ENCODE peak calls at places on chromosomes 4 and X, in six cellular contexts. U, A, B, S, F and X are unnamed samples.

GRCh38 chrX:120819126-120819525 is 56.5 kb downstream of the CT47B1 start:
- DNase-seq in A (peak; percentile 51), U (no peak), B (no peak), S (no peak), F (no peak), X (no peak)

GRCh38 chrX:112839856-112840255 is 775 bp downstream of the AMOT start:
- DNase-seq in S (no peak), B (no peak), A (no peak), U (no peak), F (no peak), X (no peak)

GRCh38 chr4:76952631-76953587 is 3.4 kb downstream of the SEPTIN11 start:
- DNase-seq in B (no peak), S (no peak), A (no peak), F (no peak), U (no peak), X (no peak)

GRCh38 chrX:22340022-22340616 is 67.4 kb downstream of the CBLL2 start:
- DNase-seq in B (peak; percentile 29), F (no peak), A (peak; percentile 6), S (no peak), U (no peak), X (no peak)

GRCh38 chr4:175330652-175331051 is 412.5 kb downstream of the ADAM29 start:
- DNase-seq in U (no peak), F (no peak), A (peak; percentile 48), B (peak; percentile 7), S (no peak), X (peak; percentile 38)

GRCh38 chrX:42119076-42119475 is 195.7 kb upstream of the CASK start:
- DNase-seq in A (peak; percentile 46), F (no peak), U (no peak), B (peak; percentile 94), S (peak; percentile 38), X (peak; percentile 94)

GRCh38 chr4:138919094-138919936 is 96.3 kb upstream of the NOCT start:
- DNase-seq in U (peak; percentile 46), F (peak; percentile 72), S (peak; percentile 61), A (peak; percentile 77), B (peak; percentile 87), X (peak; percentile 85)

GRCh38 chr4:2248044-2248780 is 6.3 kb upstream of the HAUS3 start:
- DNase-seq in B (no peak), F (no peak), A (no peak), S (no peak), U (no peak), X (no peak)

GRCh38 chr4:8349664-8350225 is 80.2 kb downstream of the HTRA3 start:
- DNase-seq in F (no peak), A (no peak), B (no peak), S (no peak), U (no peak), X (no peak)

GRCh38 chrX:124209792-124210576 is 122.5 kb upstream of the TEX13D start:
- DNase-seq in B (peak; percentile 1), A (no peak), F (no peak), U (no peak), S (no peak), X (no peak)

GRCh38 chrX:39816871-39817731 is 280.7 kb downstream of the BCOR start:
- DNase-seq in S (no peak), F (no peak), U (peak; percentile 8), A (peak; percentile 64), B (no peak), X (peak; percentile 49)

GRCh38 chr4:119678761-119679160 is 50.2 kb upstream of the PDE5A start:
- DNase-seq in U (no peak), S (peak; percentile 10), F (no peak), B (peak; percentile 33), A (peak; percentile 37), X (no peak)

GRCh38 chr4:110620352-110621327 is 2.2 kb downstream of the PITX2 start:
- DNase-seq in F (no peak), B (peak; percentile 24), A (peak; percentile 65), U (no peak), S (no peak), X (peak; percentile 17)

GRCh38 chr4:48379587-48380140 is 38.3 kb downstream of the SLAIN2 start:
- DNase-seq in U (no peak), F (no peak), B (peak; percentile 6), S (no peak), A (peak; percentile 43), X (no peak)

GRCh38 chrX:1464282-1465131 is 11.8 kb upstream of the ASMTL start:
- DNase-seq in U (peak; percentile 49), S (no peak), B (no peak), F (no peak), A (no peak), X (no peak)

GRCh38 chr4:189374176-189374575 is 566.5 kb upstream of the FRG1 start:
- DNase-seq in B (no peak), S (no peak), U (no peak), A (no peak), F (no peak), X (no peak)

GRCh38 chrX:71540801-71541545 is 8.1 kb downstream of the OGT start:
- DNase-seq in B (peak; percentile 36), F (no peak), S (no peak), U (no peak), A (no peak), X (no peak)

GRCh38 chr4:52869196-52869595 is 7.1 kb downstream of the RASL11B start:
- DNase-seq in F (peak; percentile 75), U (no peak), B (no peak), S (no peak), A (peak; percentile 17), X (peak; percentile 45)

GRCh38 chr4:107734120-107734519 is 14.1 kb upstream of the PAPSS1 start:
- DNase-seq in B (peak; percentile 17), S (no peak), A (no peak), F (no peak), U (no peak), X (no peak)

GRCh38 chr4:156635046-156635445 is 336.6 kb downstream of the PDGFC start:
- DNase-seq in U (no peak), A (no peak), B (no peak), F (no peak), S (no peak), X (no peak)